ENCODE peak calls at places on chromosomes 7 and 10, in four cellular contexts. H, G, R and L are unnamed samples.

GRCh38 chr7:150855476-150856302 is 3.4 kb downstream of the AOC1 start:
- DNase-seq in R (no peak), G (no peak), H (no peak), L (no peak)

GRCh38 chr10:26869528-26869927 is 8.8 kb upstream of the ABI1 start:
- DNase-seq in R (no peak), G (no peak), H (no peak), L (no peak)

GRCh38 chr10:5211696-5212095 is 15.1 kb downstream of the AKR1C4 start:
- DNase-seq in G (no peak), R (no peak), H (no peak), L (no peak)

GRCh38 chr7:36037121-36037662 is 115.9 kb upstream of the EEPD1 start:
- DNase-seq in G (peak), H (no peak), R (no peak), L (peak)

GRCh38 chr10:35456784-35457183 is 120.5 kb downstream of the CCNY start:
- DNase-seq in H (no peak), R (no peak), G (no peak), L (no peak)

GRCh38 chr7:70131807-70132565 is 533.7 kb downstream of the AUTS2 start:
- DNase-seq in G (no peak), H (no peak), R (no peak), L (no peak)

GRCh38 chr10:132413226-132414205 is 16.5 kb downstream of the PWWP2B start:
- DNase-seq in G (no peak), H (no peak), R (no peak), L (no peak)

GRCh38 chr7:106016331-106016730 is 53.3 kb downstream of the CDHR3 start:
- DNase-seq in R (no peak), G (no peak), H (no peak), L (no peak)

GRCh38 chr7:149716007-149716931 is 57.1 kb downstream of the ZNF467 start:
- DNase-seq in R (no peak), H (no peak), G (peak), L (no peak)

GRCh38 chr10:103066141-103067098 is 126.7 kb downstream of the NT5C2 start:
- DNase-seq in G (no peak), R (peak), H (no peak), L (no peak)

GRCh38 chr10:100654835-100655759 is 90.3 kb upstream of the PAX2 start:
- DNase-seq in G (no peak), H (peak), R (no peak), L (no peak)

GRCh38 chr7:68246189-68246633 is 1249.6 kb downstream of the TYW1 start:
- DNase-seq in H (peak), R (no peak), G (peak), L (no peak)

GRCh38 chr10:97582169-97582568 is 2.0 kb upstream of the HOGA1 start:
- DNase-seq in R (no peak), G (no peak), H (no peak), L (no peak)

GRCh38 chr7:123752534-123752933 is 3.7 kb upstream of the WASL start:
- DNase-seq in G (no peak), R (no peak), H (no peak), L (no peak)

GRCh38 chr7:31175672-31176071 is 123.6 kb downstream of the ADCYAP1R1 start:
- DNase-seq in G (no peak), H (no peak), R (no peak), L (no peak)

GRCh38 chr10:47376522-47377220 is 7.4 kb downstream of the ZNF488 start:
- DNase-seq in R (no peak), H (no peak), G (no peak), L (no peak)

GRCh38 chr7:129498021-129498420 is 4.3 kb upstream of the SMKR1 start:
- DNase-seq in H (no peak), G (no peak), R (no peak), L (no peak)

GRCh38 chr7:129501760-129502707 is at the start of gene SMKR1:
- DNase-seq in R (peak), H (peak), G (peak), L (peak)

GRCh38 chr7:129503725-129504124 is 1.4 kb downstream of the SMKR1 start:
- DNase-seq in R (no peak), G (no peak), H (no peak), L (no peak)

GRCh38 chr7:129499915-129500463 is 2.3 kb upstream of the SMKR1 start:
- DNase-seq in G (no peak), H (no peak), R (no peak), L (no peak)

DNA sequence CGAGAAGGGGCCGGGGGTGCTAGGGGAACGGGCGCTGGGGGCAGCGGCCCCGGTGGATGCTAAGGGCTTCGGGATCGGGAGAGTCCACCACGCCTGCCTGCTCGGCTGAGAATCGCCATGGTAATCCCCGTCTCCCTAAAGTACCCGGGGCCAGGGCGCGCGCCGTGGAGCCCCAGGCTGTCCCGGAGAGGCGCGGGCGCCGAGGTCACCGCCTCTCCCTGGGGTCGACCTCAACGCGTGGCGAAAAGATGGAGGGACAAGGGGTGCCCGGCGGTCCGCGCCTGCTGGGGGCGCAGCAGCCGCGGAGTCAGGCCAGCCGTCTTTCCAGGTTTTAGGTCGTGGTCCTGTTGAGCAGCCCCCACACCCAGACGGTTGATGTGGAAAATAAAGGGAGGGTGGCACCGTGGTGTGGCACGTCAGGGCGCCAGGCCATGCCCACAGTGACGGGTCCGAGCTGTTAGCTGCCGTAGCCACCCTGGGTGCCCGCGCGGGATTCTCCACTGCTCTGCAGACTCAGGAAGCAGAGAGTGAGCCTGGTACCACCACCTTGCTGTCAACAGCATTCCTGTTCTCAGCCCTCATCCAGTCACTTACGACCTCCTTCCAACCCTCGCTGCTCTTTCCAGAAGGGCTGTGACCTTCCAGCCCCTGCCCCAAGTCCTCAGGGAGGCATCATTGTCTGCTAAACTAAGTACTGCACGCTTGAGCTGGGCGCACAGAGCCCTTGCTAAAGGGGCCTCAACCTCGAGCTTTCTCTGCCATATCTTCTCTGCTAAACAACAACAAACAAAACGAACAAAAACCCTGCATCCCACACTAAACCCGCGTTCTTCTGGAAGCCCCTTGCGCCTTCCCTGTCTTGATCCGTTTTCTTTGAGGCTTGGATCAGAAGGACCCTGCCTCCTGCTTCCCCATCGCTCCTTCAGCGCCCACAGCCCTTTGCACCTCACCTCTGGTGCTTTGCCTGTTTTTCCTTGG is 666 bp downstream of the SMKR1 start:
- DNase-seq in R (no peak), G (no peak), H (peak), L (peak)
- TF ChIP-seq CTCF in R (peak), G (peak), H (no peak), L (peak)

DNA sequence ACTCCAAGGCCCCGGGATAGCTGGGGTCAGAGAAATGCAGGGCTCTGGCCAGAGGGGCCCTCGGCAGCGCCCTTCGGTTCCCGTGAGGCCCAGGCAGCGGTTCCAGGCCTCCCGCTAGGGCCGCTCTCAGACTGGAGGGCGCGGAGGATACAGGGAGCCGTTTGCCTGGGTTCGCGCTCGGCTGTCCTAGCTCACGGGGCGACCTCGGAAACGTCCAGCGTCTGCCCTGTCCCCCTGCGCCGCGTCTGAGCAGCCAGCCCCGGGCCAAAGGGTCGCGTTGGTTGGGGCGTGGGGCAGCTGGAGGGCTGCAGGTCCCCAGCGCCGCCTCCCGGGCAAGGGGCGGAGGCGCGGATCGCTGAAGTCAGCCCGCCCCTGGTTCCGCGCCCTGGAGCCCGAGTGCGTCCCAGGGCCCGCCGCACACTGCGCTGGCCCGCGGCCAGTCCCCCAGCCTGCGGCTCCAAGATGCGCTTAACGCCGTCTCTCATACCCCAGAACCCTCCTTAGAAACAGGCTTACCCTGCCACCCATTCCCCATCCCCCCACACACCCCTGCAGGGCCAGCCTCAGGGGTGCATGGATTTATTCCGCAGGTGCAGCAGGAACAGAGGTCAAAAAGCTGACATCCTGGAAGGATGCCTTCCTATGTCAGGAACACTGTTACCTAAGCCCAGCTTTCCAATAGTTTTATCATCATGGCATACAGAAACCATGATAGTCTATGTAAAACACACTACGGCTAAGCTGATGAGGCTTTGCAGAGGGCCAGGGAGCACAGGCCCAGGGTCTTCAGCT is 22.1 kb upstream of the OPN4 start:
- DNase-seq in H (peak), R (no peak), G (peak), L (peak)
- TF ChIP-seq CTCF in H (no peak), R (peak), G (no peak), L (peak)

GRCh38 chr10:117594722-117595121 is 52.2 kb downstream of the EMX2 start:
- DNase-seq in R (peak), H (no peak), G (no peak), L (no peak)

GRCh38 chr10:117603081-117603480 is 60.5 kb downstream of the EMX2 start:
- DNase-seq in R (no peak), G (no peak), H (no peak), L (no peak)

GRCh38 chr10:117596666-117597065 is 54.1 kb downstream of the EMX2 start:
- DNase-seq in R (no peak), G (no peak), H (no peak), L (no peak)

GRCh38 chr10:117601716-117602115 is 59.2 kb downstream of the EMX2 start:
- DNase-seq in H (no peak), G (no peak), R (no peak), L (no peak)

DNA sequence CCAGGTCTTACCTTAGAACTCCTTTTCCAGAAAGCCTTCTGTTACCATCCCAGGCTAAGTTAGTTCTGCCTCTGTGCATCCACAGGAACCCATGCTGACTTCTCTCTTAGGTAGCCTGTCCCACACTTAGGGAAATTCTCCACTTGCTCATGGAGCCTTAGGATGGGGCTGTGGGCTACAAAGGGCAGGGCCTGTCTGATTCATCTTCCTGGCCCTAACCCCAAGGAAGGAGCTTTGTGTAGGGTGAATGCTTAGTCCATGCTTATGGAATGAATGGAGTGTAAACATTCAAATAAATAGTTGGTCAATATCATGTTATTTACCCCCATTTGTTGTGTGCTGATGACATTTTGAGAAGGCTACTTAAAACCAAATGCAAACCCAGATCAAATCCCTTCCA is 54.7 kb downstream of the EMX2 start:
- DNase-seq in H (no peak), R (peak), G (no peak), L (no peak)
- TF ChIP-seq CTCF in H (no peak), R (no peak), G (no peak), L (no peak)

GRCh38 chr10:31031205-31031665 is 430 bp downstream of the ZNF438 start:
- DNase-seq in G (no peak), R (no peak), H (no peak), L (no peak)

GRCh38 chr10:31034041-31034918 is 2.6 kb upstream of the ZNF438 start:
- DNase-seq in R (peak), H (no peak), G (peak), L (no peak)

GRCh38 chr10:31031666-31032514 is at the start of gene ZNF438:
- DNase-seq in G (peak), H (peak), R (peak), L (peak)

GRCh38 chr10:31033166-31033565 is 1.5 kb upstream of the ZNF438 start:
- DNase-seq in H (no peak), G (no peak), R (peak), L (no peak)

DNA sequence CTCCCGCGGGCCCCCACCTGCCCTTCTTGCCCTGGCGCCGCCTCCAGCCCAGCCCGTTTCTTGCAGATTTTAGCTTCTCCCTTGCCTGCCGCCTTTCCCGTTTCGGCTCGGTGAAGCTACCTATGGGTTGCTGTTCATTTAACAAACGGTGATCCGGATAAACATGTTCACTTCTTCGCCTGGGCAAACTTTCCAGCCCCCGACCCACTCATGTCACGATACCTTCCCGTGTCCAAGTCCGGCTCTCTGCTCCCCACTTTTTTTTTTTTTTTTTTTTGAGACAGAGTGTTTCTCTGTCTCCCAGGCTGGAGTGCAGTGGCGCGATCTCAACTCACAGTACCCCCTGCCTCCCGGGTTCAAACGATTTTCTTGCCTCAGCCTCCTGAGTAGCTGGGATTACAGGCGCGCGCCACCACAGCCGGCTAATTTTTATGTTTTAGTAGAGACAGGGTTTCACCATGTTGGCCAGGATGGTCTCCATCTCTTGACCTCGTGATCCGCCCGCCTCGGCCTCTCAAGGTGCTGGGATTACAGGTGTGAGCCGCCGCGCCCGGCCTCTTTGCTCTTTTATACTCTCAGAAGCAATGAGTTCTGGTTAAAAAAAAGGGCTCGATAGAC is 959 bp upstream of the ZNF438 start:
- DNase-seq in H (no peak), G (no peak), R (no peak), L (no peak)
- TF ChIP-seq CTCF in H (no peak), G (no peak), R (no peak), L (no peak)